ENCODE peak calls at places on chromosome 19, in four cellular contexts. G, C, J and L are unnamed samples.

GRCh38 chr19:56294557-56294956 is 20.1 kb downstream of the ZSCAN5A start:
- DNase-seq in G (no peak), J (no peak), C (no peak), L (no peak)

GRCh38 chr19:49324801-49325491 is at the start of gene SLC6A16:
- DNase-seq in J (no peak), C (no peak), G (no peak), L (no peak)

GRCh38 chr19:49448432-49448786 is 3.2 kb downstream of the PIH1D1 start:
- DNase-seq in G (no peak), J (no peak), C (no peak), L (no peak)

GRCh38 chr19:1490311-1491113 is at the start of gene PCSK4:
- DNase-seq in J (peak), C (peak), G (peak), L (peak)

GRCh38 chr19:30003862-30004261 is 61.8 kb downstream of the URI1 start:
- DNase-seq in C (no peak), G (no peak), J (no peak), L (no peak)

GRCh38 chr19:6020166-6020967 is 42.4 kb upstream of the RANBP3 start:
- DNase-seq in G (no peak), C (no peak), J (no peak), L (no peak)

GRCh38 chr19:40974633-40975037 is 16.4 kb upstream of the CYP2B6 start:
- DNase-seq in C (peak), G (peak), J (peak), L (peak)

GRCh38 chr19:46990998-46991676 is 28.5 kb upstream of the NPAS1 start:
- DNase-seq in J (peak), G (peak), C (no peak), L (peak)

GRCh38 chr19:18587561-18587960 is 1.0 kb upstream of the REX1BD start:
- DNase-seq in C (no peak), J (no peak), G (no peak), L (no peak)

GRCh38 chr19:1914826-1915341 is 9.7 kb downstream of the ADAT3 start:
- DNase-seq in J (no peak), C (no peak), G (no peak), L (no peak)

GRCh38 chr19:48784527-48784926 is 26.3 kb downstream of the BCAT2 start:
- DNase-seq in C (no peak), G (no peak), J (peak), L (no peak)

GRCh38 chr19:30227661-30228112 is 144.5 kb upstream of the ZNF536 start:
- DNase-seq in J (peak), C (peak), G (no peak), L (peak)

GRCh38 chr19:916645-917322 is 349 bp upstream of the KISS1R start:
- DNase-seq in G (no peak), C (no peak), J (peak), L (no peak)

GRCh38 chr19:7679017-7679720 is 1.5 kb upstream of the TRAPPC5 start:
- DNase-seq in G (no peak), J (peak), C (no peak), L (peak)

GRCh38 chr19:3176715-3177501 is 1.7 kb upstream of the S1PR4 start:
- DNase-seq in J (peak), C (no peak), G (no peak), L (peak)

GRCh38 chr19:12665281-12665573 is 1.3 kb downstream of the MAN2B1 start:
- DNase-seq in G (peak), J (no peak), C (peak), L (peak)

GRCh38 chr19:47754206-47755064 is 9.1 kb downstream of the NOP53 start:
- DNase-seq in C (no peak), J (no peak), G (no peak), L (no peak)

GRCh38 chr19:3398114-3398899 is 31.9 kb downstream of the NFIC start:
- DNase-seq in G (no peak), C (no peak), J (no peak), L (no peak)

GRCh38 chr19:42850981-42851717 is 28.4 kb downstream of the PSG1 start:
- DNase-seq in G (no peak), J (no peak), C (no peak), L (no peak)

GRCh38 chr19:51514866-51515481 is 13.4 kb upstream of the SIGLEC12 start:
- DNase-seq in G (peak), C (peak), J (peak), L (peak)

GRCh38 chr19:48868196-48868886 is at the start of gene PLEKHA4:
- DNase-seq in G (no peak), C (no peak), J (peak), L (no peak)

GRCh38 chr19:38845374-38846024 is 4.3 kb downstream of the HNRNPL start:
- DNase-seq in C (no peak), J (no peak), G (no peak), L (no peak)

GRCh38 chr19:58476498-58477015 is 405 bp downstream of the ZNF446 start:
- DNase-seq in J (peak), C (peak), G (no peak), L (no peak)

GRCh38 chr19:38949580-38950367 is 19.0 kb downstream of the MRPS12 start:
- DNase-seq in C (peak), G (no peak), J (no peak), L (no peak)

GRCh38 chr19:7744199-7744786 is 3.0 kb downstream of the CD209 start:
- DNase-seq in C (no peak), G (no peak), J (no peak), L (no peak)

GRCh38 chr19:52992109-52993004 is 21.4 kb upstream of the ERVV-1 start:
- DNase-seq in G (no peak), J (peak), C (no peak), L (no peak)

GRCh38 chr19:46913852-46914430 is 53.1 kb downstream of the ARHGAP35 start:
- DNase-seq in G (peak), J (no peak), C (no peak), L (no peak)

GRCh38 chr19:15154002-15154612 is 46.7 kb downstream of the NOTCH3 start:
- DNase-seq in C (no peak), J (peak), G (no peak), L (no peak)

GRCh38 chr19:5006201-5006600 is 37.3 kb downstream of the KDM4B start:
- DNase-seq in J (no peak), G (no peak), C (no peak), L (no peak)

GRCh38 chr19:6393982-6394412 is 1.0 kb upstream of the GTF2F1 start:
- DNase-seq in J (no peak), C (peak), G (peak), L (peak)

GRCh38 chr19:19126102-19126501 is 12.2 kb downstream of the TMEM161A start:
- DNase-seq in J (no peak), C (no peak), G (no peak), L (no peak)

GRCh38 chr19:46786236-46787039 is 2.0 kb downstream of the SLC1A5 start:
- DNase-seq in C (peak), G (no peak), J (peak), L (peak)

GRCh38 chr19:46461537-46461936 is 9.8 kb downstream of the PNMA8A start:
- DNase-seq in J (no peak), G (no peak), C (no peak), L (no peak)

GRCh38 chr19:14411161-14411560 is 8.0 kb downstream of the DDX39A start:
- DNase-seq in G (no peak), C (no peak), J (no peak), L (no peak)

GRCh38 chr19:50607874-50608785 is 31.6 kb downstream of the SYT3 start:
- DNase-seq in C (peak), J (peak), G (peak), L (peak)

GRCh38 chr19:34991542-34992333 is 8.4 kb upstream of the GRAMD1A start:
- DNase-seq in C (no peak), J (no peak), G (no peak), L (no peak)

GRCh38 chr19:34988119-34988518 is 12.0 kb upstream of the GRAMD1A start:
- DNase-seq in G (no peak), C (no peak), J (no peak), L (no peak)

GRCh38 chr19:34994286-34994642 is 5.9 kb upstream of the GRAMD1A start:
- DNase-seq in G (no peak), J (no peak), C (no peak), L (no peak)

GRCh38 chr19:34989248-34989797 is 10.8 kb upstream of the GRAMD1A start:
- DNase-seq in C (no peak), J (no peak), G (no peak), L (no peak)

GRCh38 chr19:34990578-34991192 is 9.4 kb upstream of the GRAMD1A start:
- DNase-seq in G (peak), C (no peak), J (no peak), L (no peak)
- TF ChIP-seq SPI1 in G (peak), C (no peak), J (no peak), L (no peak)

GRCh38 chr19:10611907-10612306 is 13.4 kb upstream of the SLC44A2 start:
- DNase-seq in C (no peak), J (no peak), G (no peak), L (no peak)

GRCh38 chr19:10617409-10618121 is 7.8 kb upstream of the SLC44A2 start:
- DNase-seq in J (peak), C (no peak), G (no peak), L (no peak)

GRCh38 chr19:10615429-10616023 is 9.8 kb upstream of the SLC44A2 start:
- DNase-seq in C (no peak), J (no peak), G (no peak), L (no peak)

GRCh38 chr19:10612515-10613119 is 12.7 kb upstream of the SLC44A2 start:
- DNase-seq in G (no peak), J (no peak), C (no peak), L (no peak)
- TF ChIP-seq SPI1 in G (no peak), J (no peak), C (no peak), L (no peak)

GRCh38 chr19:17200408-17201079 is 14.6 kb upstream of the USE1 start:
- DNase-seq in J (no peak), C (no peak), G (no peak), L (no peak)

GRCh38 chr19:17202713-17203112 is 12.4 kb upstream of the USE1 start:
- DNase-seq in C (no peak), G (no peak), J (no peak), L (no peak)

GRCh38 chr19:17205237-17206140 is 9.7 kb upstream of the USE1 start:
- DNase-seq in G (no peak), J (peak), C (peak), L (no peak)

GRCh38 chr19:17197666-17198065 is 17.5 kb upstream of the USE1 start:
- DNase-seq in G (no peak), J (no peak), C (no peak), L (no peak)

GRCh38 chr19:17202249-17202648 is 12.9 kb upstream of the USE1 start:
- DNase-seq in J (no peak), G (no peak), C (no peak), L (no peak)
- TF ChIP-seq SPI1 in J (no peak), G (no peak), C (no peak), L (no peak)

DNA sequence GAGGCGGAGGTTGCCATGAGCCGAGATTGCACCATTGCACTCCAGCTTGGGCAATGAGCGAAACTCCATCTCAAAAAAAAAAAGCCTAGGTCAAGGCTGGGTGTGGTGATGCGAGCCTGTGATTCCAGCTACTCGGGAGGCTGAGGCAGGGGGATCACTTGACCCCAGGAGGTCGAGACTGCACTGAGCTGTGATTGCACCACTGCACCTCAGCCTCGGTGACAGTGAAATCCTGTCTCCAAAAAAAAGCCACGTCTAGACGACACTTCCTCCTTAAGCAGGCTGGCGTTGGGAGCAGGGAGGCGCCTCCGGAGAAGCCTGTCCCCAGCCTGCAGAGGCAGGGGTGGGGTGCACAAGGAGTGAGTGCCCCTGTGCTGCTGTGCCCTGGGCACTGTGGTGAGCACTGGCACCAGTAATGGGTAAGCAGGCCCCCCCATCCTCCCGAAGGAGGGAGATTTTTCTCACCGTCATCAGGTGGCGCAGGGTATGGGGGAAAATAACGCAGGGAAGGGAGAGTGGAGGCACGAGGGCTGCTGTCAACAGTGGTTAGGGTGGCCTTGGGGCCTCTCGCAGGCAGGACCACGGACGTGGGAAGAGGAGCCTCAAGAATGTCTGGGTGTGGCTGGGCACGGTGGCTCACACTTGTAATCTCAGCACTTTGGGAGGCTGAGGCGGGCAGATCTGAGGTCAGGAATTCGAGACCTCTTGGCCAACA is 701 bp downstream of the P2RY11 start:
- DNase-seq in G (no peak), J (peak), C (no peak), L (no peak)
- TF ChIP-seq SPI1 in G (peak), J (no peak), C (no peak), L (peak)

DNA sequence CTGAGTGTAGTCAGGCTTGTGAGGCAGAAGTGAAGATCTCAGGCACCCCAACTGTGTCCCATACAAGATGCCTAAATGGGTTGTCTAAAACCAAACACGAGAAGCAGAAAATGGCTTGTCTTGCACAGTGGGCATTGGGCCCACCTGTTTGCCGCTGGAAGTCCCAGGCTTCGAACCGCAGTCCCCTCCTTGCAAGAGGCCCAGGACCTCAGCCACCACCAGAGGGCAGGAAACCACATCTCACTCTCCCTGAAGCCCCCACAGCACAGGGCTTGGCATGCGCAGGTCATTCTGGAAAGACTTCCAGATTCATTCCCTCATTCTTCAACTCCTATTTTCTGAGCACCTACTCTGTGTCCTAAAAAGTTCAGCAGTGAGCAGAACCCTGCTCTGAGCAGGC is 973.7 kb downstream of the UQCRFS1 start:
- DNase-seq in C (no peak), J (peak), G (no peak), L (no peak)
- TF ChIP-seq SPI1 in C (no peak), J (no peak), G (no peak), L (no peak)

GRCh38 chr19:33725567-33725966 is 71.1 kb upstream of the KCTD15 start:
- DNase-seq in J (no peak), G (no peak), C (no peak), L (no peak)
- TF ChIP-seq SPI1 in J (no peak), G (no peak), C (no peak), L (no peak)